ENCODE peak calls at places on chromosome 5, in seven cellular contexts. A is nephron progenitor cell, O is RWPE1, J is GM23338, W is natural killer cell, V is AG04450, E is endothelial cell. I is an unnamed sample.

GRCh38 chr5:154757647-154758406 is 2.6 kb downstream of the LARP1 start:
- DNase-seq in O (peak; percentile 76), W (no peak), V (no peak), A (no peak), E (no peak), J (no peak), I (no peak)

GRCh38 chr5:57841671-57842375 is 359.2 kb upstream of the ACTBL2 start:
- DNase-seq in W (no peak), J (peak; percentile 82), E (peak; percentile 17), V (peak; percentile 90), O (peak; percentile 96), A (peak; percentile 13), I (no peak)

GRCh38 chr5:9468070-9468388 is 77.8 kb downstream of the SEMA5A start:
- DNase-seq in V (peak; percentile 66), O (peak; percentile 77), A (no peak), W (no peak), E (no peak), J (no peak), I (no peak)

GRCh38 chr5:164433471-164433870 is 928.1 kb downstream of the MAT2B start:
- DNase-seq in E (no peak), O (no peak), J (no peak), W (no peak), V (no peak), A (no peak), I (no peak)

GRCh38 chr5:151288180-151288579 is 15.4 kb downstream of the SLC36A3 start:
- DNase-seq in E (no peak), W (no peak), J (peak; percentile 46), O (peak; percentile 83), V (no peak), A (no peak), I (no peak)

GRCh38 chr5:72847439-72847838 is 31.0 kb downstream of the TNPO1 start:
- DNase-seq in V (no peak), E (no peak), J (no peak), W (no peak), A (no peak), O (no peak), I (no peak)

GRCh38 chr5:56313596-56313995 is 80.5 kb upstream of the ANKRD55 start:
- DNase-seq in V (no peak), E (no peak), W (no peak), O (no peak), A (no peak), J (no peak), I (no peak)

GRCh38 chr5:139642213-139642612 is 5.9 kb upstream of the CXXC5 start:
- DNase-seq in W (no peak), O (no peak), E (no peak), A (no peak), V (no peak), J (no peak), I (no peak)

GRCh38 chr5:85549836-85550599 is 1067.7 kb upstream of the COX7C start:
- DNase-seq in O (no peak), E (no peak), A (no peak), V (no peak), W (no peak), J (no peak), I (no peak)

GRCh38 chr5:149630337-149630736 is 49.0 kb downstream of the ARHGEF37 start:
- DNase-seq in V (no peak), J (no peak), W (no peak), A (no peak), E (no peak), O (no peak), I (no peak)

GRCh38 chr5:78547731-78548189 is 100.8 kb downstream of the LHFPL2 start:
- DNase-seq in A (no peak), V (no peak), O (no peak), E (no peak), W (no peak), J (no peak), I (no peak)

GRCh38 chr5:25119654-25120053 is 474.9 kb upstream of the CDH10 start:
- DNase-seq in J (peak; percentile 63), A (no peak), W (no peak), E (no peak), O (peak; percentile 39), V (no peak), I (no peak)

GRCh38 chr5:24712947-24713346 is 68.2 kb upstream of the CDH10 start:
- DNase-seq in V (no peak), E (no peak), J (no peak), O (no peak), A (no peak), W (no peak), I (no peak)

GRCh38 chr5:67014957-67015400 is 181.6 kb downstream of the CD180 start:
- DNase-seq in E (no peak), A (no peak), W (no peak), V (no peak), O (no peak), J (no peak), I (no peak)

GRCh38 chr5:159697536-159697935 is 218.7 kb upstream of the ADRA1B start:
- DNase-seq in W (no peak), J (no peak), O (no peak), V (no peak), E (no peak), A (no peak), I (no peak)

GRCh38 chr5:177470759-177471536 is 2.5 kb downstream of the DBN1 start:
- DNase-seq in J (no peak), V (no peak), O (no peak), A (no peak), E (no peak), W (no peak), I (no peak)

GRCh38 chr5:40221796-40222195 is 457.9 kb upstream of the PTGER4 start:
- DNase-seq in V (no peak), J (no peak), E (no peak), W (no peak), A (no peak), O (peak; percentile 62), I (no peak)

GRCh38 chr5:119285070-119285916 is 70.5 kb upstream of the TNFAIP8 start:
- DNase-seq in A (no peak), J (no peak), O (no peak), V (no peak), E (no peak), W (no peak), I (no peak)

GRCh38 chr5:107615173-107615856 is 55.4 kb downstream of the EFNA5 start:
- DNase-seq in W (no peak), V (no peak), O (no peak), A (no peak), J (no peak), E (no peak), I (no peak)

GRCh38 chr5:14727428-14727865 is 62.9 kb downstream of the OTULIN start:
- DNase-seq in J (peak; percentile 88), V (peak; percentile 59), E (peak; percentile 88), W (peak; percentile 69), A (peak; percentile 85), O (peak; percentile 70), I (peak; percentile 60)

GRCh38 chr5:10601246-10602030 is 37.6 kb downstream of the ANKRD33B start:
- DNase-seq in O (peak; percentile 93), W (no peak), A (no peak), E (no peak), J (no peak), V (peak; percentile 61), I (no peak)

GRCh38 chr5:61306531-61307195 is 25.4 kb upstream of the ZSWIM6 start:
- DNase-seq in W (no peak), E (no peak), J (no peak), A (no peak), V (no peak), O (no peak), I (no peak)

GRCh38 chr5:42807722-42808447 is 3.8 kb downstream of the SELENOP start:
- DNase-seq in V (no peak), E (no peak), J (peak; percentile 15), O (no peak), W (no peak), A (no peak), I (no peak)
- TF ChIP-seq CTCF in V (no peak), E (no peak), J (no peak), O (no peak), W (no peak), A (no peak), I (no peak)

GRCh38 chr5:179730852-179731251 is 1.8 kb upstream of the MAML1 start:
- DNase-seq in V (no peak), J (no peak), O (no peak), A (no peak), W (no peak), E (no peak), I (no peak)
- TF ChIP-seq CTCF in V (no peak), J (no peak), O (no peak), A (no peak), W (no peak), E (no peak), I (no peak)

GRCh38 chr5:74056789-74057164 is 430.8 kb downstream of the ARHGEF28 start:
- DNase-seq in J (peak; percentile 30), O (peak; percentile 41), A (no peak), W (no peak), E (no peak), V (no peak), I (no peak)
- TF ChIP-seq CTCF in J (peak; percentile 61), O (peak; percentile 49), A (no peak), W (no peak), E (no peak), V (peak; percentile 56), I (peak; percentile 32)

DNA sequence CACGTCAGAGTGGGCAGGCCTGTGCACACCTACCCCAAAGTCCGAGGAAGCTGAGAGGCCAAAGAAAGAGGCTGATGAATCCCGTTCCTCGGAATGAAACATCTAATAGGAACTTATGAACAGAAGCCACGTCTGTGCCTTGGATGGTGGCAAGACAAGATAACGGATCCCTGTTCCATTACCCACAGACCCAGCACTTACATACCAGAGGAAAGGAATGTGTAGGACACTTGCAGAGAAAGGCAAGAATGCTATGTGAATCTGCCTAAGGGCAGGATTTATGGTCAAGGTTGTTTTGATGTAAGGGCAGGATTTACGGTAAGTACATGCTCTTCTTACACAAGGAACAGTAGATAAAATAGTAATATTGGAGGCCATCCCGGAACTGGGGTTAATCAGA is 93.2 kb downstream of the WDR41 start:
- DNase-seq in O (no peak), W (no peak), V (no peak), A (no peak), J (peak; percentile 35), E (no peak), I (no peak)
- TF ChIP-seq CTCF in O (no peak), W (no peak), V (no peak), A (no peak), J (no peak), E (no peak), I (no peak)

GRCh38 chr5:133489632-133490031 is 122.7 kb downstream of the FSTL4 start:
- DNase-seq in E (no peak), J (no peak), A (no peak), O (peak; percentile 15), V (no peak), W (no peak), I (no peak)
- TF ChIP-seq CTCF in E (no peak), J (peak; percentile 50), A (no peak), O (no peak), V (no peak), W (no peak), I (peak; percentile 59)

I was measured in D721Med.